ENCODE peak calls at places on chromosome 11, in five cellular contexts. W, T, F, D and C are unnamed samples.

GRCh38 chr11:796565-797299 is 1.3 kb downstream of the SLC25A22 start:
- DNase-seq in W (no peak), T (no peak), F (no peak), D (no peak), C (no peak)

GRCh38 chr11:34345012-34345804 is 12.6 kb downstream of the ABTB2 start:
- DNase-seq in W (no peak), T (peak), F (no peak), D (no peak), C (peak)

GRCh38 chr11:61037694-61038093 is 64.6 kb upstream of the CD5 start:
- DNase-seq in W (no peak), T (no peak), F (no peak), D (no peak), C (no peak)

GRCh38 chr11:26599421-26599820 is 27.4 kb upstream of the MUC15 start:
- DNase-seq in W (no peak), T (no peak), F (no peak), D (no peak), C (no peak)

GRCh38 chr11:125156346-125156745 is 8.2 kb upstream of the PKNOX2 start:
- DNase-seq in W (no peak), T (no peak), F (no peak), D (no peak), C (no peak)

GRCh38 chr11:280762-281485 is 2.7 kb downstream of the NLRP6 start:
- DNase-seq in W (no peak), T (no peak), F (peak), D (no peak), C (no peak)

GRCh38 chr11:28243596-28243995 is 135.4 kb downstream of the METTL15 start:
- DNase-seq in W (no peak), T (no peak), F (no peak), D (no peak), C (no peak)

GRCh38 chr11:11845066-11845465 is 3.3 kb downstream of the USP47 start:
- DNase-seq in W (no peak), T (no peak), F (no peak), D (no peak), C (no peak)

GRCh38 chr11:3093281-3094191 is 36.3 kb upstream of the CARS1 start:
- DNase-seq in W (no peak), T (no peak), F (peak), D (no peak), C (no peak)

GRCh38 chr11:63915961-63916836 is 765 bp downstream of the RCOR2 start:
- DNase-seq in W (no peak), T (no peak), F (peak), D (no peak), C (no peak)